ENCODE peak calls at places on chromosomes 1 and 21, in nine cellular contexts. E is SW480; M is psoas muscle; K is left cardiac atrium; U is tibial nerve; Y is RWPE1; T is activated effector memory CD4-positive, alpha-beta T cell treated with anti-CD3 and anti-CD28 coated beads, Interleukin-2, amount 50 U/mL, for 16 hours; D is HuH-7.5; C is activated CD4-positive, alpha-beta T cell treated with anti-CD3 and anti-CD28 coated beads for 48 hours. H is an unnamed sample.
A peak's percentile ranks its signal among the peaks of the same experiment; 100 is the strongest.

GRCh38 chr1:93579891-93580290 is 101.7 kb downstream of the BCAR3 start:
- DNase-seq in D (no peak), E (no peak), U (no peak), M (peak; percentile 62), T (no peak), Y (no peak), K (no peak), C (no peak), H (peak; percentile 45)

GRCh38 chr1:42601472-42601871 is 56.8 kb upstream of the PPIH start:
- DNase-seq in E (no peak), C (no peak), K (no peak), T (no peak), D (no peak), Y (no peak), U (no peak), M (no peak), H (no peak)

GRCh38 chr21:36471254-36471723 is 8.6 kb downstream of the CLDN14 start:
- DNase-seq in K (no peak), C (peak; percentile 44), E (no peak), T (no peak), D (no peak), U (no peak), M (no peak), Y (peak; percentile 23), H (no peak)

GRCh38 chr1:183632087-183632486 is 3.5 kb downstream of the ARPC5 start:
- DNase-seq in T (no peak), E (no peak), C (no peak), K (no peak), D (no peak), U (no peak), Y (no peak), M (no peak), H (no peak)

GRCh38 chr1:192011525-192011924 is 146.7 kb upstream of the RGS18 start:
- DNase-seq in T (no peak), Y (no peak), D (no peak), E (no peak), K (no peak), M (no peak), C (no peak), U (no peak), H (no peak)

GRCh38 chr1:231126181-231126580 is 35.7 kb upstream of the TRIM67 start:
- DNase-seq in D (no peak), T (no peak), M (no peak), C (no peak), E (no peak), K (no peak), Y (no peak), U (no peak), H (no peak)

GRCh38 chr21:34640858-34641257 is 25.9 kb upstream of the RCAN1 start:
- DNase-seq in D (no peak), M (no peak), U (no peak), T (no peak), E (peak; percentile 40), K (no peak), C (peak; percentile 45), Y (peak; percentile 13), H (peak; percentile 16)

GRCh38 chr21:44331650-44332306 is 7.4 kb downstream of the CFAP410 start:
- DNase-seq in T (no peak), D (no peak), Y (peak; percentile 13), C (no peak), K (no peak), U (no peak), E (no peak), M (no peak), H (no peak)

GRCh38 chr1:156543066-156543465 is 29.3 kb downstream of the IQGAP3 start:
- DNase-seq in K (no peak), C (no peak), U (no peak), M (no peak), D (no peak), E (no peak), T (peak; percentile 8), Y (no peak), H (no peak)